ENCODE peak calls at places on chromosomes 11 and 22, in four cellular contexts. H, C, L and T are unnamed samples.

GRCh38 chr11:3886985-3887384 is 31.5 kb downstream of the STIM1 start:
- DNase-seq in H (no peak), L (no peak), C (no peak), T (no peak)

GRCh38 chr11:68048681-68049508 is 10.1 kb downstream of the TCIRG1 start:
- DNase-seq in C (no peak), H (no peak), L (no peak), T (no peak)

GRCh38 chr11:122209619-122210377 is 93.8 kb upstream of the BLID start:
- DNase-seq in H (peak), L (peak), C (no peak), T (no peak)

GRCh38 chr11:126268361-126268707 is 361 bp downstream of the SRPRA start:
- DNase-seq in L (no peak), C (no peak), H (no peak), T (no peak)

GRCh38 chr11:23313001-23313400 is 452.7 kb upstream of the CCDC179 start:
- DNase-seq in H (no peak), C (no peak), L (no peak), T (no peak)

GRCh38 chr11:72684236-72684912 is 10.2 kb upstream of the PDE2A start:
- DNase-seq in C (peak), L (peak), H (peak), T (peak)

GRCh38 chr11:123260511-123261211 is 65.6 kb upstream of the CLMP start:
- DNase-seq in L (no peak), C (no peak), H (no peak), T (no peak)

GRCh38 chr11:12784987-12785386 is 110.8 kb downstream of the TEAD1 start:
- DNase-seq in C (no peak), L (no peak), H (no peak), T (no peak)

GRCh38 chr11:83918471-83918870 is 632.3 kb upstream of the CCDC90B start:
- DNase-seq in C (no peak), H (no peak), L (peak), T (no peak)

GRCh38 chr11:87223816-87224215 is 186.1 kb downstream of the TMEM135 start:
- DNase-seq in L (no peak), H (no peak), C (no peak), T (no peak)

GRCh38 chr11:74559934-74560309 is 32.5 kb upstream of the POLD3 start:
- DNase-seq in H (no peak), L (no peak), C (no peak), T (no peak)

GRCh38 chr11:409008-409599 is 5.7 kb downstream of the SIGIRR start:
- DNase-seq in C (no peak), H (no peak), L (no peak), T (no peak)

GRCh38 chr11:48170840-48171233 is 45.8 kb upstream of the OR4B1 start:
- DNase-seq in H (no peak), C (no peak), L (no peak), T (no peak)

GRCh38 chr11:86421976-86422770 is 47.5 kb downstream of the CCDC81 start:
- DNase-seq in L (no peak), H (no peak), C (no peak), T (no peak)

GRCh38 chr11:78211565-78211964 is 22.8 kb downstream of the USP35 start:
- DNase-seq in H (no peak), L (no peak), C (no peak), T (no peak)

GRCh38 chr11:23988381-23989006 is 508.4 kb upstream of the LUZP2 start:
- DNase-seq in H (no peak), C (no peak), L (no peak), T (no peak)

GRCh38 chr11:43920598-43921419 is 21.6 kb upstream of the C11orf96 start:
- DNase-seq in C (peak), L (peak), H (no peak), T (no peak)

GRCh38 chr22:49113758-49114157 is 713.9 kb downstream of the BRD1 start:
- DNase-seq in L (no peak), H (no peak), C (no peak), T (no peak)

GRCh38 chr11:55942785-55943392 is 6.7 kb upstream of the OR5I1 start:
- DNase-seq in C (no peak), L (no peak), H (no peak), T (no peak)

GRCh38 chr11:20259506-20259905 is 99.2 kb upstream of the DBX1 start:
- DNase-seq in H (no peak), C (no peak), L (no peak), T (no peak)

GRCh38 chr22:40620464-40621046 is 16.0 kb downstream of the MRTFA start:
- DNase-seq in C (no peak), L (no peak), H (no peak), T (no peak)

GRCh38 chr11:127130321-127130720 is 129.8 kb upstream of the KIRREL3 start:
- DNase-seq in L (no peak), H (no peak), C (no peak), T (no peak)

GRCh38 chr22:37804886-37805857 is 2.6 kb upstream of the GCAT start:
- DNase-seq in C (peak), H (peak), L (peak), T (peak)

GRCh38 chr11:19218801-19219460 is 17.1 kb upstream of the CSRP3 start:
- DNase-seq in L (no peak), C (peak), H (no peak), T (no peak)

GRCh38 chr11:67416416-67417335 is 1.2 kb downstream of the CARNS1 start:
- DNase-seq in L (no peak), H (no peak), C (no peak), T (no peak)

GRCh38 chr22:50018608-50019291 is 6.2 kb upstream of the IL17REL start:
- DNase-seq in H (no peak), C (no peak), L (no peak), T (no peak)

GRCh38 chr11:91730620-91731019 is 494.0 kb upstream of the FAT3 start:
- DNase-seq in L (no peak), H (no peak), C (no peak), T (no peak)

GRCh38 chr11:24861440-24861839 is 364.6 kb downstream of the LUZP2 start:
- DNase-seq in C (no peak), L (no peak), H (no peak), T (no peak)

GRCh38 chr11:35135222-35135621 is 3.7 kb upstream of the CD44 start:
- DNase-seq in L (no peak), C (no peak), H (peak), T (no peak)

GRCh38 chr11:35717043-35717442 is 54.5 kb downstream of the TRIM44 start:
- DNase-seq in H (no peak), L (no peak), C (no peak), T (no peak)

GRCh38 chr22:36965716-36966115 is 52.3 kb downstream of the CSF2RB start:
- DNase-seq in C (no peak), L (no peak), H (no peak), T (no peak)

GRCh38 chr11:133790995-133791394 is 54.3 kb downstream of the SPATA19 start:
- DNase-seq in H (no peak), L (no peak), C (peak), T (no peak)

GRCh38 chr11:73265278-73265810 is 6.8 kb upstream of the P2RY6 start:
- DNase-seq in H (no peak), C (no peak), L (no peak), T (no peak)

GRCh38 chr11:117584056-117584830 is 212.8 kb downstream of the DSCAML1 start:
- DNase-seq in H (no peak), C (no peak), L (peak), T (no peak)

GRCh38 chr11:6618117-6619020 is 853 bp downstream of the TPP1 start:
- DNase-seq in C (no peak), H (no peak), L (peak), T (peak)

GRCh38 chr11:19727246-19727645 is 14.6 kb downstream of the NAV2 start:
- DNase-seq in H (no peak), L (peak), C (no peak), T (no peak)

GRCh38 chr11:61362542-61362875 is 335 bp downstream of the TMEM138 start:
- DNase-seq in C (no peak), H (peak), L (no peak), T (no peak)

GRCh38 chr22:36435516-36436415 is 45.7 kb downstream of the TXN2 start:
- DNase-seq in L (no peak), H (peak), C (no peak), T (peak)

GRCh38 chr11:7687386-7687785 is 14.1 kb upstream of the CYB5R2 start:
- DNase-seq in L (no peak), C (no peak), H (no peak), T (no peak)

GRCh38 chr22:44185237-44186120 is 4.8 kb downstream of the PARVG start:
- DNase-seq in H (no peak), L (no peak), C (no peak), T (no peak)
- TF ChIP-seq POLR2A in H (no peak), L (no peak), C (no peak), T (no peak)

GRCh38 chr11:120660024-120660565 is 148.5 kb downstream of the GRIK4 start:
- DNase-seq in H (peak), L (no peak), C (no peak), T (no peak)
- TF ChIP-seq CTCF in H (no peak), L (no peak), C (peak), T (peak)

GRCh38 chr11:65593518-65594414 is 1.8 kb downstream of the KCNK7 start:
- DNase-seq in H (no peak), C (no peak), L (no peak), T (no peak)

GRCh38 chr11:65594991-65595920 is at the start of gene KCNK7:
- DNase-seq in L (no peak), H (no peak), C (no peak), T (no peak)

GRCh38 chr11:65590240-65590738 is 5.3 kb downstream of the KCNK7 start:
- DNase-seq in H (no peak), L (no peak), C (no peak), T (no peak)

GRCh38 chr11:65591939-65592814 is 3.4 kb downstream of the KCNK7 start:
- DNase-seq in C (no peak), H (peak), L (no peak), T (peak)

GRCh38 chr11:65592840-65593517 is 2.6 kb downstream of the KCNK7 start:
- DNase-seq in C (no peak), H (no peak), L (no peak), T (no peak)
- TF ChIP-seq POLR2A in C (no peak), H (no peak), L (no peak), T (no peak)

DNA sequence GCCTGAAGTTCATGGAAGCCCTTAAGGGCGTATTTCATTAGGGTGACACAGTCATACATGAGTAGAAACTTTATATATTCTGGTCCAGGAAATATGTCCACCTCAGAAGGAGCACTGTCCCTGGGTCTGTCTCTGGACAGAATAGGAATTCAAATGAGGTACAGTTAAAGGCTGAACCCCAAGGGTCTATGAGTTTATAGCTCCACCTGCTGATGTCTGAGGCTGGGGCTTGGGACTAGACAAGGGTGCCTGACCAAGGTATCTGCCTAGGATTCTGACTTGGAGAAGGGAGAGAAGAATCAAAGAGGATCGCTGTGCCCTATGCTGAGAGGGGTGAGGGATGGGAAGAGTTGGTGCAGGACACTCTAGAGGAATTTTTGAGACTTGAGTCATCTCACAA is 14.9 kb downstream of the HEPHL1 start:
- DNase-seq in H (no peak), C (peak), L (no peak), T (no peak)
- TF ChIP-seq CTCF in H (no peak), C (no peak), L (no peak), T (no peak)

GRCh38 chr22:21591695-21592094 is 24.2 kb downstream of the UBE2L3 start:
- DNase-seq in L (no peak), C (no peak), H (no peak), T (no peak)
- TF ChIP-seq POLR2A in L (no peak), C (no peak), H (no peak), T (no peak)

GRCh38 chr22:25766418-25766817 is 24.4 kb downstream of the MYO18B start:
- DNase-seq in C (no peak), H (no peak), L (no peak), T (no peak)

GRCh38 chr22:25763239-25763777 is 21.3 kb downstream of the MYO18B start:
- DNase-seq in C (no peak), L (no peak), H (no peak), T (no peak)

GRCh38 chr22:25765801-25766200 is 23.8 kb downstream of the MYO18B start:
- DNase-seq in C (no peak), L (no peak), H (no peak), T (no peak)

GRCh38 chr22:25765016-25765367 is 23.0 kb downstream of the MYO18B start:
- DNase-seq in L (no peak), H (no peak), C (no peak), T (no peak)

GRCh38 chr22:25764270-25765015 is 22.5 kb downstream of the MYO18B start:
- DNase-seq in C (no peak), H (no peak), L (no peak), T (no peak)
- TF ChIP-seq CTCF in C (no peak), H (no peak), L (no peak), T (no peak)

GRCh38 chr11:27626269-27626937 is 73.9 kb downstream of the BDNF start:
- DNase-seq in C (no peak), L (no peak), H (no peak), T (no peak)

GRCh38 chr11:27621440-27622161 is 78.7 kb downstream of the BDNF start:
- DNase-seq in L (no peak), C (no peak), H (no peak), T (no peak)

GRCh38 chr11:27625347-27625912 is 74.8 kb downstream of the BDNF start:
- DNase-seq in C (no peak), L (no peak), H (no peak), T (no peak)

GRCh38 chr11:27622541-27623300 is 77.5 kb downstream of the BDNF start:
- DNase-seq in C (no peak), H (no peak), L (no peak), T (no peak)

GRCh38 chr11:27623945-27624523 is 76.2 kb downstream of the BDNF start:
- DNase-seq in H (no peak), C (no peak), L (no peak), T (no peak)
- TF ChIP-seq POLR2A in H (no peak), C (no peak), L (no peak), T (no peak)

DNA sequence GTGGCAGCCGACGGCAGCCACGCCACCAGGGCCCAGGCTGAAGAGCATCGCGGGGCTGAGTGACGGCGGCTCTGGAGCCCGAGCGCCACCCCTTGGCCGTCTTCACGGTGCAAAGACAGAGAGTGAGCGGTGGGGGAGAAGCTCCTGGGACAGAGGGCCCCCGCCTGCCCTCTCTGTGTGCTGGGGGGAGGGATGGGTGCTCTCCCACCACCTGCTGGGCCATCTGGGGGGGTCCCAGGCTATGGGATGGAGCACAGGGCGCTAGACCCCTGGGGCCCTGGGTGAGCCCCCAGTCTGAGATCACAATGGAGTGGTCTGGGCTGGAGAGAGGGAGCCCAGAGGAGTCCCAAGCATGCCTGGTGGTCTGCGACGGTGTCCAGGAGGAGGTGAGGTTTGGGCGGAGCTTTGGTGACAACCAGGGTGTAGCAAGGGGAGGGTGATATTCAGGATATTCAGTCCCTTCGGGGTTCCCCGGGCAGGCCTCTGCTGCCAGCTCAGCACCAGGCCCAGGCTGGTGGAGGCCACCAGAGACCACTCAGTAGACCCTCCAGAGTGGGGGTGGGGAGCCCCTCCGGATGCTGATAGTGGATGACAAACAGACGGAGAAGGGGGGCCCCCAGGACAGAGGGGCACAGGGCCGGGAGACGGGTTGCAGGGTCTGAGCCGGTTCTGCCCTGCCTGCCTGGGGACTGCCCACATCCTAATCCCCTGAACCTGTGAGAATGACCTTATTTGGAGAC is 78.1 kb upstream of the PRR5 start:
- DNase-seq in H (no peak), L (no peak), C (no peak), T (no peak)
- TF ChIP-seq CTCF in H (no peak), L (no peak), C (peak), T (no peak)